ENCODE peak calls at places on chromosomes 16 and 17, in six cellular contexts. One of them, this sample, is unnamed.

GRCh38 chr17:75047398-75048098 is 523 bp downstream of the KCTD2 start:
- DNase-seq in NCI-H446 treated with DMSO at 0.1 percent for 48 hours: no peak
- DNase-seq in GOT3: no peak
- DNase-seq in SHP77: no peak
- DNase-seq in adrenal gland: peak
- DNase-seq in NCI-H2107: no peak
- DNase-seq in this sample: no peak

GRCh38 chr16:31529398-31530312 is 2.0 kb downstream of the AHSP start:
- DNase-seq in NCI-H446 treated with DMSO at 0.1 percent for 48 hours: no peak
- DNase-seq in GOT3: no peak
- DNase-seq in SHP77: no peak
- DNase-seq in adrenal gland: no peak
- DNase-seq in NCI-H2107: no peak
- DNase-seq in this sample: peak

GRCh38 chr16:89658221-89658879 is 714 bp downstream of the SPATA33 start:
- DNase-seq in NCI-H446 treated with DMSO at 0.1 percent for 48 hours: no peak
- DNase-seq in GOT3: no peak
- DNase-seq in SHP77: peak
- DNase-seq in adrenal gland: no peak
- DNase-seq in NCI-H2107: no peak
- DNase-seq in this sample: no peak

GRCh38 chr17:79838541-79839274 is 532 bp downstream of the CBX4 start:
- DNase-seq in NCI-H446 treated with DMSO at 0.1 percent for 48 hours: no peak
- DNase-seq in GOT3: no peak
- DNase-seq in SHP77: no peak
- DNase-seq in adrenal gland: peak
- DNase-seq in NCI-H2107: no peak
- DNase-seq in this sample: no peak

GRCh38 chr16:22183901-22184614 is 21.8 kb downstream of the SDR42E2 start:
- DNase-seq in NCI-H446 treated with DMSO at 0.1 percent for 48 hours: no peak
- DNase-seq in GOT3: no peak
- DNase-seq in SHP77: peak
- DNase-seq in adrenal gland: no peak
- DNase-seq in NCI-H2107: no peak
- DNase-seq in this sample: no peak

GRCh38 chr16:54285414-54286066 is 1.0 kb downstream of the IRX3 start:
- DNase-seq in NCI-H446 treated with DMSO at 0.1 percent for 48 hours: no peak
- DNase-seq in GOT3: no peak
- DNase-seq in SHP77: no peak
- DNase-seq in adrenal gland: peak
- DNase-seq in NCI-H2107: no peak
- DNase-seq in this sample: peak

GRCh38 chr16:65489531-65490023 is 367.7 kb upstream of the CDH11 start:
- DNase-seq in NCI-H446 treated with DMSO at 0.1 percent for 48 hours: no peak
- DNase-seq in GOT3: no peak
- DNase-seq in SHP77: no peak
- DNase-seq in adrenal gland: no peak
- DNase-seq in NCI-H2107: no peak
- DNase-seq in this sample: no peak

GRCh38 chr16:75385507-75386152 is 47.7 kb downstream of the CFDP1 start:
- DNase-seq in NCI-H446 treated with DMSO at 0.1 percent for 48 hours: peak
- DNase-seq in GOT3: no peak
- DNase-seq in SHP77: peak
- DNase-seq in adrenal gland: no peak
- DNase-seq in NCI-H2107: no peak
- DNase-seq in this sample: peak

GRCh38 chr17:4520060-4520880 is 21.6 kb downstream of the SPNS2 start:
- DNase-seq in NCI-H446 treated with DMSO at 0.1 percent for 48 hours: no peak
- DNase-seq in GOT3: no peak
- DNase-seq in SHP77: no peak
- DNase-seq in adrenal gland: peak
- DNase-seq in NCI-H2107: no peak
- DNase-seq in this sample: no peak